ENCODE peak calls at places on chromosomes 5 and 9, in six cellular contexts. One of them, this sample, is unnamed.

GRCh38 chr9:120439147-120439546 is 140.8 kb downstream of the CDK5RAP2 start:
- DNase-seq in HCT116: no peak
- DNase-seq in mesendoderm: peak
- DNase-seq in H9: peak
- DNase-seq in NT2/D1: peak
- DNase-seq in neural progenitor cell: peak
- DNase-seq in this sample: peak

GRCh38 chr9:116101516-116101915 is 52.1 kb upstream of the PAPPA start:
- DNase-seq in HCT116: no peak
- DNase-seq in mesendoderm: no peak
- DNase-seq in H9: no peak
- DNase-seq in NT2/D1: no peak
- DNase-seq in neural progenitor cell: no peak
- DNase-seq in this sample: no peak

GRCh38 chr9:127640908-127641545 is 28.9 kb downstream of the STXBP1 start:
- DNase-seq in HCT116: no peak
- DNase-seq in mesendoderm: no peak
- DNase-seq in H9: no peak
- DNase-seq in NT2/D1: no peak
- DNase-seq in neural progenitor cell: no peak
- DNase-seq in this sample: no peak

GRCh38 chr5:68770566-68770965 is 323.2 kb upstream of the SLC30A5 start:
- DNase-seq in HCT116: no peak
- DNase-seq in mesendoderm: no peak
- DNase-seq in H9: no peak
- DNase-seq in NT2/D1: no peak
- DNase-seq in neural progenitor cell: peak
- DNase-seq in this sample: peak

GRCh38 chr5:66207800-66208561 is 63.9 kb downstream of the SREK1 start:
- DNase-seq in HCT116: no peak
- DNase-seq in mesendoderm: peak
- DNase-seq in H9: no peak
- DNase-seq in NT2/D1: no peak
- DNase-seq in neural progenitor cell: no peak
- DNase-seq in this sample: peak

GRCh38 chr9:37034320-37034937 is 361 bp upstream of the PAX5 start:
- DNase-seq in HCT116: no peak
- DNase-seq in mesendoderm: peak
- DNase-seq in H9: peak
- DNase-seq in NT2/D1: no peak
- DNase-seq in neural progenitor cell: peak
- DNase-seq in this sample: peak

GRCh38 chr9:96853711-96854072 is 622 bp downstream of the ZNF782 start:
- DNase-seq in HCT116: no peak
- DNase-seq in mesendoderm: peak
- DNase-seq in H9: no peak
- DNase-seq in NT2/D1: no peak
- DNase-seq in neural progenitor cell: no peak
- DNase-seq in this sample: no peak

GRCh38 chr5:148455055-148455675 is 71.4 kb downstream of the FBXO38 start:
- DNase-seq in HCT116: no peak
- DNase-seq in mesendoderm: peak
- DNase-seq in H9: no peak
- DNase-seq in NT2/D1: no peak
- DNase-seq in neural progenitor cell: no peak
- DNase-seq in this sample: no peak

GRCh38 chr9:31355159-31355882 is 1029.1 kb upstream of the ACO1 start:
- DNase-seq in HCT116: no peak
- DNase-seq in mesendoderm: no peak
- DNase-seq in H9: no peak
- DNase-seq in NT2/D1: no peak
- DNase-seq in neural progenitor cell: no peak
- DNase-seq in this sample: no peak

GRCh38 chr5:107593009-107593408 is 77.7 kb downstream of the EFNA5 start:
- DNase-seq in HCT116: no peak
- DNase-seq in mesendoderm: no peak
- DNase-seq in H9: no peak
- DNase-seq in NT2/D1: no peak
- DNase-seq in neural progenitor cell: no peak
- DNase-seq in this sample: no peak

GRCh38 chr5:122163151-122164069 is 34.1 kb downstream of the ZNF474 start:
- DNase-seq in HCT116: no peak
- DNase-seq in mesendoderm: peak
- DNase-seq in H9: no peak
- DNase-seq in NT2/D1: no peak
- DNase-seq in neural progenitor cell: peak
- DNase-seq in this sample: peak

GRCh38 chr9:13786131-13786530 is 506.6 kb upstream of the MPDZ start:
- DNase-seq in HCT116: no peak
- DNase-seq in mesendoderm: no peak
- DNase-seq in H9: no peak
- DNase-seq in NT2/D1: no peak
- DNase-seq in neural progenitor cell: no peak
- DNase-seq in this sample: peak

GRCh38 chr5:38515648-38516047 is 40.8 kb downstream of the LIFR start:
- DNase-seq in HCT116: peak
- DNase-seq in mesendoderm: peak
- DNase-seq in H9: no peak
- DNase-seq in NT2/D1: no peak
- DNase-seq in neural progenitor cell: peak
- DNase-seq in this sample: no peak

GRCh38 chr5:53368516-53368915 is 111.9 kb upstream of the FST start:
- DNase-seq in HCT116: no peak
- DNase-seq in mesendoderm: no peak
- DNase-seq in H9: no peak
- DNase-seq in NT2/D1: no peak
- DNase-seq in neural progenitor cell: no peak
- DNase-seq in this sample: no peak

GRCh38 chr9:134809296-134809695 is 71.3 kb upstream of the FCN2 start:
- DNase-seq in HCT116: no peak
- DNase-seq in mesendoderm: no peak
- DNase-seq in H9: no peak
- DNase-seq in NT2/D1: no peak
- DNase-seq in neural progenitor cell: no peak
- DNase-seq in this sample: no peak

GRCh38 chr9:114756920-114757319 is 48.9 kb downstream of the TNFSF15 start:
- DNase-seq in HCT116: no peak
- DNase-seq in mesendoderm: no peak
- DNase-seq in H9: no peak
- DNase-seq in NT2/D1: no peak
- DNase-seq in neural progenitor cell: no peak
- DNase-seq in this sample: no peak

GRCh38 chr5:98772415-98773213 is 849 bp upstream of the RGMB start:
- DNase-seq in HCT116: peak
- DNase-seq in mesendoderm: peak
- DNase-seq in H9: peak
- DNase-seq in NT2/D1: peak
- DNase-seq in neural progenitor cell: peak
- DNase-seq in this sample: peak

GRCh38 chr5:116887104-116887503 is 312.5 kb upstream of the SEMA6A start:
- DNase-seq in HCT116: no peak
- DNase-seq in mesendoderm: no peak
- DNase-seq in H9: no peak
- DNase-seq in NT2/D1: no peak
- DNase-seq in neural progenitor cell: no peak
- DNase-seq in this sample: no peak

GRCh38 chr5:138601444-138601843 is 26.2 kb upstream of the HSPA9 start:
- DNase-seq in HCT116: no peak
- DNase-seq in mesendoderm: no peak
- DNase-seq in H9: no peak
- DNase-seq in NT2/D1: no peak
- DNase-seq in neural progenitor cell: no peak
- DNase-seq in this sample: peak

GRCh38 chr5:141192110-141192725 is at the start of gene PCDHB10:
- DNase-seq in HCT116: peak
- DNase-seq in mesendoderm: peak
- DNase-seq in H9: peak
- DNase-seq in NT2/D1: peak
- DNase-seq in neural progenitor cell: peak
- DNase-seq in this sample: peak

GRCh38 chr5:54480296-54480695 is 24.8 kb downstream of the HSPB3 start:
- DNase-seq in HCT116: no peak
- DNase-seq in mesendoderm: no peak
- DNase-seq in H9: no peak
- DNase-seq in NT2/D1: no peak
- DNase-seq in neural progenitor cell: no peak
- DNase-seq in this sample: no peak

GRCh38 chr9:121750715-121751623 is 99.5 kb downstream of the DAB2IP start:
- DNase-seq in HCT116: peak
- DNase-seq in mesendoderm: peak
- DNase-seq in H9: no peak
- DNase-seq in NT2/D1: no peak
- DNase-seq in neural progenitor cell: peak
- DNase-seq in this sample: no peak

GRCh38 chr5:176541338-176542134 is 4.3 kb upstream of the RNF44 start:
- DNase-seq in HCT116: no peak
- DNase-seq in mesendoderm: peak
- DNase-seq in H9: peak
- DNase-seq in NT2/D1: peak
- DNase-seq in neural progenitor cell: peak
- DNase-seq in this sample: peak

DNA sequence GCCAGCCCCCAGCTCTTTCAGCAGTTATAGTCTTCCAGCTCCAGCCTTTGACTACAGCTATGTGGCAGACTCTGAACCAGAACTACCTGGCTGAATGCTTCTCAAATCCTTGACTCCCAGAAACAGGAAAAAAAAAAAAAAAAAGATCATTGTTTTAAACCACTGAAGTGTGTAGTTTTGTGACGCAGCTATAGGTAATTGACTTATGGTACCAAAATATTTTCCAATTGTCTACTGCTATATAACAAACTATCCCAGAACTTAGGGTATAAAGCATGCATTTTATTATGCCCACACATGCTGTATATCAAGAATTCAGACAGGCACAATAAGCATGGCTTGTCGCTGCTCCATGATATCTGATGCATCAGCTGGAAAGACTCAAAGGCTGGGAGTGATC is 127.1 kb upstream of the POC5 start:
- DNase-seq in HCT116: no peak
- DNase-seq in mesendoderm: no peak
- DNase-seq in H9: no peak
- DNase-seq in NT2/D1: no peak
- DNase-seq in neural progenitor cell: no peak
- DNase-seq in this sample: no peak
- H3K9ac ChIP-seq in HCT116: no peak
- H3K9ac ChIP-seq in mesendoderm: no peak
- H3K9ac ChIP-seq in H9: no peak
- H3K9ac ChIP-seq in NT2/D1: no peak
- H3K9ac ChIP-seq in neural progenitor cell: no peak
- H3K9ac ChIP-seq in this sample: no peak

GRCh38 chr9:90024419-90024818 is 419.6 kb downstream of the GADD45G start:
- DNase-seq in HCT116: no peak
- DNase-seq in mesendoderm: no peak
- DNase-seq in H9: no peak
- DNase-seq in NT2/D1: no peak
- DNase-seq in neural progenitor cell: no peak
- DNase-seq in this sample: no peak

GRCh38 chr9:90025816-90026215 is 421.0 kb downstream of the GADD45G start:
- DNase-seq in HCT116: no peak
- DNase-seq in mesendoderm: peak
- DNase-seq in H9: no peak
- DNase-seq in NT2/D1: no peak
- DNase-seq in neural progenitor cell: no peak
- DNase-seq in this sample: no peak

GRCh38 chr9:90022474-90022873 is 417.7 kb downstream of the GADD45G start:
- DNase-seq in HCT116: no peak
- DNase-seq in mesendoderm: no peak
- DNase-seq in H9: no peak
- DNase-seq in NT2/D1: no peak
- DNase-seq in neural progenitor cell: no peak
- DNase-seq in this sample: no peak

GRCh38 chr9:90023861-90024260 is 419.0 kb downstream of the GADD45G start:
- DNase-seq in HCT116: no peak
- DNase-seq in mesendoderm: no peak
- DNase-seq in H9: no peak
- DNase-seq in NT2/D1: no peak
- DNase-seq in neural progenitor cell: no peak
- DNase-seq in this sample: no peak

DNA sequence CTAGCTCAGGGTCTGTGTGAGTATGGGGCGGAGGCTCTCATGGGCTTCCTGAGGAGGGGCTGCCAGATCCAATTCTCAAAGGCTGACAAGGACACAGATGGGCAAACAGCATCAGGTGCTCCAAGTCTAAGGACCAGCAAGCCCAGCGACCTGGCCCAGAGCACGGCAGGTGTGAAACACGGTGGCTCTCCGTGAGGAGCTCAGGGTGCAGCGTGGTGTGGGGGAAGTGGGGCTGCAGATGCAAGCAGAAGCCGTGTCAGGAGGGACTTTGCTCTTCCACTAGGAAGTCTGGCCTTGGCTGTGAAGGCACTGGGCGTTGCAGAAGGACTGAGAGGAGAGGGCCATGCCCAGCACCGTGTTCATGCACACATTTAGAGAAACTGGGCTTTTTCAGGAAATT is 420.0 kb downstream of the GADD45G start:
- DNase-seq in HCT116: no peak
- DNase-seq in mesendoderm: no peak
- DNase-seq in H9: no peak
- DNase-seq in NT2/D1: no peak
- DNase-seq in neural progenitor cell: no peak
- DNase-seq in this sample: no peak
- H3K9ac ChIP-seq in HCT116: no peak
- H3K9ac ChIP-seq in mesendoderm: no peak
- H3K9ac ChIP-seq in H9: no peak
- H3K9ac ChIP-seq in NT2/D1: no peak
- H3K9ac ChIP-seq in neural progenitor cell: no peak
- H3K9ac ChIP-seq in this sample: no peak

GRCh38 chr9:69758001-69758730 is 1.6 kb downstream of the PTAR1 start:
- DNase-seq in HCT116: no peak
- DNase-seq in mesendoderm: no peak
- DNase-seq in H9: no peak
- DNase-seq in NT2/D1: no peak
- DNase-seq in neural progenitor cell: no peak
- DNase-seq in this sample: peak
- H3K9ac ChIP-seq in HCT116: no peak
- H3K9ac ChIP-seq in mesendoderm: peak
- H3K9ac ChIP-seq in H9: peak
- H3K9ac ChIP-seq in NT2/D1: peak
- H3K9ac ChIP-seq in neural progenitor cell: peak
- H3K9ac ChIP-seq in this sample: peak

DNA sequence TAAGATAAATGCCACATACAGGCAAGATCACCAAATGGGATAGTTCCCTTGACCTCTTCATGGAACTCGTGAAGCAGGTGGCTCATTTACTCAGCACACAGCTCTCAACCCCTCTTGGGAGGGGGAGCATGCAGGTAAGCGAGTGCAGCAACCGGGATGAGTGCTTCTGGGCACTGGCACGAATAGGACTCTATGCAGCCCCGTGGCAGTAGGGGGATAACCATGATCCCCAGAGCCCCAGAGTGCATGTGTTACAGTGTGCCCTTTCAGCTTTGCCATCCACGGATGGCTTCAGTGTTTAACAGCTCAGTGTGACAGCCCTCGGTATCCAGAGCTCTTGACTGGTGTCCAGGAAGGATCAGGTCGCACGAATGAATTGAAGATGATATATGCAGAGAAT is 1187.1 kb downstream of the CDH9 start:
- DNase-seq in HCT116: no peak
- DNase-seq in mesendoderm: no peak
- DNase-seq in H9: no peak
- DNase-seq in NT2/D1: no peak
- DNase-seq in neural progenitor cell: no peak
- DNase-seq in this sample: no peak
- H3K9ac ChIP-seq in HCT116: no peak
- H3K9ac ChIP-seq in mesendoderm: no peak
- H3K9ac ChIP-seq in H9: no peak
- H3K9ac ChIP-seq in NT2/D1: no peak
- H3K9ac ChIP-seq in neural progenitor cell: no peak
- H3K9ac ChIP-seq in this sample: no peak

This sample was measured in adipocyte.